ENCODE peak calls at places on chromosomes 3 and 15, in eight cellular contexts. One of them, this sample, is unnamed.

GRCh38 chr3:126300001-126300760 is 57.0 kb downstream of the KLF15 start:
- DNase-seq in D341Med: no peak
- DNase-seq in A673: no peak
- DNase-seq in T-helper 1 cell: no peak
- DNase-seq in NCI-H1105: no peak
- DNase-seq in HCEC 1CT: no peak
- DNase-seq in non-pigmented ciliary epithelial cell: no peak
- DNase-seq in fibroblast of pulmonary artery: no peak
- DNase-seq in this sample: no peak

GRCh38 chr3:134797080-134797801 is 2.2 kb downstream of the EPHB1 start:
- DNase-seq in D341Med: no peak
- DNase-seq in A673: no peak
- DNase-seq in T-helper 1 cell: no peak
- DNase-seq in NCI-H1105: no peak
- DNase-seq in HCEC 1CT: no peak
- DNase-seq in non-pigmented ciliary epithelial cell: no peak
- DNase-seq in fibroblast of pulmonary artery: no peak
- DNase-seq in this sample: no peak

GRCh38 chr15:88657326-88658069 is 18.7 kb downstream of the ISG20 start:
- DNase-seq in D341Med: peak
- DNase-seq in A673: peak
- DNase-seq in T-helper 1 cell: no peak
- DNase-seq in NCI-H1105: peak
- DNase-seq in HCEC 1CT: peak
- DNase-seq in non-pigmented ciliary epithelial cell: no peak
- DNase-seq in fibroblast of pulmonary artery: peak
- DNase-seq in this sample: no peak

GRCh38 chr3:14486460-14486859 is 53.7 kb downstream of the GRIP2 start:
- DNase-seq in D341Med: no peak
- DNase-seq in A673: no peak
- DNase-seq in T-helper 1 cell: no peak
- DNase-seq in NCI-H1105: no peak
- DNase-seq in HCEC 1CT: no peak
- DNase-seq in non-pigmented ciliary epithelial cell: no peak
- DNase-seq in fibroblast of pulmonary artery: no peak
- DNase-seq in this sample: no peak

GRCh38 chr15:72288291-72288690 is 15.9 kb upstream of the PARP6 start:
- DNase-seq in D341Med: no peak
- DNase-seq in A673: no peak
- DNase-seq in T-helper 1 cell: no peak
- DNase-seq in NCI-H1105: no peak
- DNase-seq in HCEC 1CT: no peak
- DNase-seq in non-pigmented ciliary epithelial cell: no peak
- DNase-seq in fibroblast of pulmonary artery: no peak
- DNase-seq in this sample: no peak

GRCh38 chr15:78003539-78004008 is 73.9 kb downstream of the TBC1D2B start:
- DNase-seq in D341Med: no peak
- DNase-seq in A673: no peak
- DNase-seq in T-helper 1 cell: no peak
- DNase-seq in NCI-H1105: peak
- DNase-seq in HCEC 1CT: no peak
- DNase-seq in non-pigmented ciliary epithelial cell: no peak
- DNase-seq in fibroblast of pulmonary artery: no peak
- DNase-seq in this sample: peak

GRCh38 chr3:184325715-184326114 is 11.3 kb downstream of the EIF4G1 start:
- DNase-seq in D341Med: no peak
- DNase-seq in A673: no peak
- DNase-seq in T-helper 1 cell: no peak
- DNase-seq in NCI-H1105: no peak
- DNase-seq in HCEC 1CT: no peak
- DNase-seq in non-pigmented ciliary epithelial cell: no peak
- DNase-seq in fibroblast of pulmonary artery: no peak
- DNase-seq in this sample: no peak

GRCh38 chr15:70094690-70095311 is 2.9 kb downstream of the TLE3 start:
- DNase-seq in D341Med: no peak
- DNase-seq in A673: peak
- DNase-seq in T-helper 1 cell: no peak
- DNase-seq in NCI-H1105: no peak
- DNase-seq in HCEC 1CT: no peak
- DNase-seq in non-pigmented ciliary epithelial cell: no peak
- DNase-seq in fibroblast of pulmonary artery: peak
- DNase-seq in this sample: peak

GRCh38 chr3:195838714-195839113 is 27.0 kb upstream of the MUC4 start:
- DNase-seq in D341Med: no peak
- DNase-seq in A673: no peak
- DNase-seq in T-helper 1 cell: no peak
- DNase-seq in NCI-H1105: no peak
- DNase-seq in HCEC 1CT: no peak
- DNase-seq in non-pigmented ciliary epithelial cell: no peak
- DNase-seq in fibroblast of pulmonary artery: no peak
- DNase-seq in this sample: no peak

GRCh38 chr3:76585794-76586392 is 454.0 kb upstream of the ROBO2 start:
- DNase-seq in D341Med: peak
- DNase-seq in A673: peak
- DNase-seq in T-helper 1 cell: no peak
- DNase-seq in NCI-H1105: no peak
- DNase-seq in HCEC 1CT: peak
- DNase-seq in non-pigmented ciliary epithelial cell: no peak
- DNase-seq in fibroblast of pulmonary artery: peak
- DNase-seq in this sample: no peak

GRCh38 chr3:16550676-16551341 is 37.3 kb upstream of the RFTN1 start:
- DNase-seq in D341Med: peak
- DNase-seq in A673: peak
- DNase-seq in T-helper 1 cell: peak
- DNase-seq in NCI-H1105: peak
- DNase-seq in HCEC 1CT: peak
- DNase-seq in non-pigmented ciliary epithelial cell: peak
- DNase-seq in fibroblast of pulmonary artery: peak
- DNase-seq in this sample: peak

GRCh38 chr3:153350420-153350819 is 188.4 kb downstream of the RAP2B start:
- DNase-seq in D341Med: no peak
- DNase-seq in A673: no peak
- DNase-seq in T-helper 1 cell: no peak
- DNase-seq in NCI-H1105: no peak
- DNase-seq in HCEC 1CT: peak
- DNase-seq in non-pigmented ciliary epithelial cell: peak
- DNase-seq in fibroblast of pulmonary artery: peak
- DNase-seq in this sample: no peak

GRCh38 chr3:139893963-139894637 is 40.9 kb upstream of the CLSTN2 start:
- DNase-seq in D341Med: no peak
- DNase-seq in A673: no peak
- DNase-seq in T-helper 1 cell: no peak
- DNase-seq in NCI-H1105: no peak
- DNase-seq in HCEC 1CT: no peak
- DNase-seq in non-pigmented ciliary epithelial cell: no peak
- DNase-seq in fibroblast of pulmonary artery: no peak
- DNase-seq in this sample: no peak

GRCh38 chr15:41778503-41778902 is 4.2 kb downstream of the MAPKBP1 start:
- DNase-seq in D341Med: no peak
- DNase-seq in A673: no peak
- DNase-seq in T-helper 1 cell: no peak
- DNase-seq in NCI-H1105: no peak
- DNase-seq in HCEC 1CT: no peak
- DNase-seq in non-pigmented ciliary epithelial cell: no peak
- DNase-seq in fibroblast of pulmonary artery: peak
- DNase-seq in this sample: no peak

GRCh38 chr3:133958071-133958806 is 62.6 kb upstream of the RAB6B start:
- DNase-seq in D341Med: no peak
- DNase-seq in A673: no peak
- DNase-seq in T-helper 1 cell: no peak
- DNase-seq in NCI-H1105: no peak
- DNase-seq in HCEC 1CT: no peak
- DNase-seq in non-pigmented ciliary epithelial cell: no peak
- DNase-seq in fibroblast of pulmonary artery: no peak
- DNase-seq in this sample: peak

GRCh38 chr3:8816106-8816505 is 46.7 kb upstream of the OXTR start:
- DNase-seq in D341Med: no peak
- DNase-seq in A673: no peak
- DNase-seq in T-helper 1 cell: no peak
- DNase-seq in NCI-H1105: no peak
- DNase-seq in HCEC 1CT: no peak
- DNase-seq in non-pigmented ciliary epithelial cell: no peak
- DNase-seq in fibroblast of pulmonary artery: no peak
- DNase-seq in this sample: no peak

GRCh38 chr3:29694331-29694730 is 413.5 kb downstream of the RBMS3 start:
- DNase-seq in D341Med: no peak
- DNase-seq in A673: peak
- DNase-seq in T-helper 1 cell: no peak
- DNase-seq in NCI-H1105: no peak
- DNase-seq in HCEC 1CT: no peak
- DNase-seq in non-pigmented ciliary epithelial cell: no peak
- DNase-seq in fibroblast of pulmonary artery: peak
- DNase-seq in this sample: no peak

GRCh38 chr3:32467333-32468070 is 35.1 kb downstream of the CMTM6 start:
- DNase-seq in D341Med: peak
- DNase-seq in A673: peak
- DNase-seq in T-helper 1 cell: peak
- DNase-seq in NCI-H1105: peak
- DNase-seq in HCEC 1CT: peak
- DNase-seq in non-pigmented ciliary epithelial cell: no peak
- DNase-seq in fibroblast of pulmonary artery: peak
- DNase-seq in this sample: peak

GRCh38 chr3:170566413-170566812 is 19.5 kb downstream of the SLC7A14 start:
- DNase-seq in D341Med: no peak
- DNase-seq in A673: no peak
- DNase-seq in T-helper 1 cell: no peak
- DNase-seq in NCI-H1105: no peak
- DNase-seq in HCEC 1CT: no peak
- DNase-seq in non-pigmented ciliary epithelial cell: no peak
- DNase-seq in fibroblast of pulmonary artery: no peak
- DNase-seq in this sample: no peak

GRCh38 chr3:12462159-12462962 is 21.9 kb upstream of the TSEN2 start:
- DNase-seq in D341Med: no peak
- DNase-seq in A673: no peak
- DNase-seq in T-helper 1 cell: no peak
- DNase-seq in NCI-H1105: no peak
- DNase-seq in HCEC 1CT: no peak
- DNase-seq in non-pigmented ciliary epithelial cell: no peak
- DNase-seq in fibroblast of pulmonary artery: no peak
- DNase-seq in this sample: no peak

GRCh38 chr15:78090422-78090821 is 1.9 kb upstream of the SH2D7 start:
- DNase-seq in D341Med: no peak
- DNase-seq in A673: no peak
- DNase-seq in T-helper 1 cell: no peak
- DNase-seq in NCI-H1105: no peak
- DNase-seq in HCEC 1CT: no peak
- DNase-seq in non-pigmented ciliary epithelial cell: no peak
- DNase-seq in fibroblast of pulmonary artery: no peak
- DNase-seq in this sample: no peak

GRCh38 chr3:182795383-182795782 is 2.1 kb downstream of the ATP11B start:
- DNase-seq in D341Med: no peak
- DNase-seq in A673: no peak
- DNase-seq in T-helper 1 cell: peak
- DNase-seq in NCI-H1105: no peak
- DNase-seq in HCEC 1CT: no peak
- DNase-seq in non-pigmented ciliary epithelial cell: no peak
- DNase-seq in fibroblast of pulmonary artery: no peak
- DNase-seq in this sample: no peak

GRCh38 chr3:124094496-124094895 is 102.6 kb upstream of the ROPN1 start:
- DNase-seq in D341Med: no peak
- DNase-seq in A673: no peak
- DNase-seq in T-helper 1 cell: no peak
- DNase-seq in NCI-H1105: no peak
- DNase-seq in HCEC 1CT: no peak
- DNase-seq in non-pigmented ciliary epithelial cell: no peak
- DNase-seq in fibroblast of pulmonary artery: peak
- DNase-seq in this sample: no peak

GRCh38 chr15:68317281-68318007 is 39.9 kb downstream of the FEM1B start:
- DNase-seq in D341Med: no peak
- DNase-seq in A673: no peak
- DNase-seq in T-helper 1 cell: no peak
- DNase-seq in NCI-H1105: no peak
- DNase-seq in HCEC 1CT: no peak
- DNase-seq in non-pigmented ciliary epithelial cell: no peak
- DNase-seq in fibroblast of pulmonary artery: no peak
- DNase-seq in this sample: no peak

GRCh38 chr15:50044406-50044805 is 74.6 kb downstream of the ATP8B4 start:
- DNase-seq in D341Med: no peak
- DNase-seq in A673: no peak
- DNase-seq in T-helper 1 cell: no peak
- DNase-seq in NCI-H1105: no peak
- DNase-seq in HCEC 1CT: no peak
- DNase-seq in non-pigmented ciliary epithelial cell: no peak
- DNase-seq in fibroblast of pulmonary artery: no peak
- DNase-seq in this sample: no peak

GRCh38 chr3:129486057-129487035 is 42.1 kb upstream of the RHO start:
- DNase-seq in D341Med: no peak
- DNase-seq in A673: no peak
- DNase-seq in T-helper 1 cell: no peak
- DNase-seq in NCI-H1105: no peak
- DNase-seq in HCEC 1CT: peak
- DNase-seq in non-pigmented ciliary epithelial cell: no peak
- DNase-seq in fibroblast of pulmonary artery: peak
- DNase-seq in this sample: no peak

GRCh38 chr15:62125763-62126162 is 39.3 kb downstream of the C2CD4B start:
- DNase-seq in D341Med: peak
- DNase-seq in A673: peak
- DNase-seq in T-helper 1 cell: no peak
- DNase-seq in NCI-H1105: peak
- DNase-seq in HCEC 1CT: peak
- DNase-seq in non-pigmented ciliary epithelial cell: no peak
- DNase-seq in fibroblast of pulmonary artery: peak
- DNase-seq in this sample: peak

GRCh38 chr15:70293606-70294470 is 196.1 kb upstream of the TLE3 start:
- DNase-seq in D341Med: no peak
- DNase-seq in A673: no peak
- DNase-seq in T-helper 1 cell: no peak
- DNase-seq in NCI-H1105: no peak
- DNase-seq in HCEC 1CT: no peak
- DNase-seq in non-pigmented ciliary epithelial cell: no peak
- DNase-seq in fibroblast of pulmonary artery: no peak
- DNase-seq in this sample: no peak

GRCh38 chr15:52496776-52497470 is 31.8 kb downstream of the MYO5A start:
- DNase-seq in D341Med: no peak
- DNase-seq in A673: no peak
- DNase-seq in T-helper 1 cell: no peak
- DNase-seq in NCI-H1105: no peak
- DNase-seq in HCEC 1CT: peak
- DNase-seq in non-pigmented ciliary epithelial cell: no peak
- DNase-seq in fibroblast of pulmonary artery: peak
- DNase-seq in this sample: no peak

GRCh38 chr3:6827453-6827852 is 33.5 kb upstream of the GRM7 start:
- DNase-seq in D341Med: no peak
- DNase-seq in A673: no peak
- DNase-seq in T-helper 1 cell: no peak
- DNase-seq in NCI-H1105: no peak
- DNase-seq in HCEC 1CT: no peak
- DNase-seq in non-pigmented ciliary epithelial cell: no peak
- DNase-seq in fibroblast of pulmonary artery: no peak
- DNase-seq in this sample: no peak

GRCh38 chr3:195411831-195412230 is 31.0 kb downstream of the ACAP2 start:
- DNase-seq in D341Med: no peak
- DNase-seq in A673: no peak
- DNase-seq in T-helper 1 cell: no peak
- DNase-seq in NCI-H1105: no peak
- DNase-seq in HCEC 1CT: peak
- DNase-seq in non-pigmented ciliary epithelial cell: peak
- DNase-seq in fibroblast of pulmonary artery: peak
- DNase-seq in this sample: no peak

GRCh38 chr3:143242101-143242500 is 122.5 kb downstream of the CHST2 start:
- DNase-seq in D341Med: no peak
- DNase-seq in A673: no peak
- DNase-seq in T-helper 1 cell: no peak
- DNase-seq in NCI-H1105: no peak
- DNase-seq in HCEC 1CT: no peak
- DNase-seq in non-pigmented ciliary epithelial cell: peak
- DNase-seq in fibroblast of pulmonary artery: no peak
- DNase-seq in this sample: no peak

GRCh38 chr3:168251371-168251770 is 155.6 kb upstream of the GOLIM4 start:
- DNase-seq in D341Med: no peak
- DNase-seq in A673: no peak
- DNase-seq in T-helper 1 cell: no peak
- DNase-seq in NCI-H1105: no peak
- DNase-seq in HCEC 1CT: no peak
- DNase-seq in non-pigmented ciliary epithelial cell: no peak
- DNase-seq in fibroblast of pulmonary artery: no peak
- DNase-seq in this sample: no peak

GRCh38 chr3:15933439-15934144 is 135.8 kb upstream of the ANKRD28 start:
- DNase-seq in D341Med: no peak
- DNase-seq in A673: no peak
- DNase-seq in T-helper 1 cell: no peak
- DNase-seq in NCI-H1105: no peak
- DNase-seq in HCEC 1CT: peak
- DNase-seq in non-pigmented ciliary epithelial cell: no peak
- DNase-seq in fibroblast of pulmonary artery: no peak
- DNase-seq in this sample: no peak